ENCODE peak calls at places on chromosome 13, in nine cellular contexts. S is uterus, G is AG04450, F is ovary, O is WERI-Rb-1, Z is HepG2, I is neural progenitor cell, W is left lung, A is heart right ventricle. C is an unnamed sample.

GRCh38 chr13:28434934-28435333 is 60.0 kb downstream of the FLT1 start:
- DNase-seq in S (no peak), G (no peak), F (no peak), O (no peak), Z (no peak), I (no peak), W (no peak), A (no peak), C (no peak)

GRCh38 chr13:80173224-80173623 is 167.7 kb downstream of the SPRY2 start:
- DNase-seq in S (no peak), G (no peak), F (no peak), O (no peak), Z (no peak), I (no peak), W (no peak), A (peak; percentile 20), C (no peak)

GRCh38 chr13:21733475-21734311 is 62.8 kb downstream of the FGF9 start:
- DNase-seq in S (no peak), G (no peak), F (no peak), O (no peak), Z (no peak), I (peak; percentile 30), W (no peak), A (no peak), C (no peak)

GRCh38 chr13:46620029-46620428 is 67.1 kb downstream of the LRCH1 start:
- DNase-seq in S (no peak), G (no peak), F (no peak), O (no peak), Z (no peak), I (no peak), W (no peak), A (no peak), C (no peak)

GRCh38 chr13:96768524-96768923 is 225.8 kb downstream of the OXGR1 start:
- DNase-seq in S (no peak), G (no peak), F (no peak), O (no peak), Z (no peak), I (no peak), W (no peak), A (no peak), C (no peak)

GRCh38 chr13:49586717-49587116 is 1.4 kb upstream of the RCBTB1 start:
- DNase-seq in S (no peak), G (no peak), F (no peak), O (no peak), Z (peak; percentile 29), I (no peak), W (no peak), A (no peak), C (no peak)

GRCh38 chr13:105327727-105328126 is 1207.7 kb downstream of the EFNB2 start:
- DNase-seq in S (no peak), G (no peak), F (no peak), O (no peak), Z (no peak), I (no peak), W (no peak), A (no peak), C (no peak)

GRCh38 chr13:35470671-35471465 is 5.6 kb downstream of the MAB21L1 start:
- DNase-seq in S (peak; percentile 49), G (no peak), F (peak; percentile 71), O (peak; percentile 81), Z (no peak), I (peak; percentile 89), W (peak; percentile 79), A (peak; percentile 29), C (no peak)

GRCh38 chr13:24557121-24557520 is 44.5 kb upstream of the PARP4 start:
- DNase-seq in S (no peak), G (no peak), F (no peak), O (no peak), Z (no peak), I (no peak), W (no peak), A (no peak), C (no peak)

GRCh38 chr13:59318320-59318930 is 845.3 kb downstream of the DIAPH3 start:
- DNase-seq in S (no peak), G (peak; percentile 16), F (peak; percentile 36), O (peak; percentile 57), Z (peak; percentile 58), I (peak; percentile 91), W (no peak), A (peak; percentile 83), C (peak; percentile 9)

GRCh38 chr13:72535076-72535475 is 192.4 kb downstream of the MZT1 start:
- DNase-seq in S (no peak), G (no peak), F (no peak), O (no peak), Z (no peak), I (peak; percentile 63), W (no peak), A (no peak), C (no peak)

GRCh38 chr13:27131202-27131623 is 40.4 kb downstream of the USP12 start:
- DNase-seq in S (no peak), G (no peak), F (no peak), O (no peak), Z (no peak), I (no peak), W (no peak), A (no peak), C (no peak)

GRCh38 chr13:94701313-94702180 is 10.8 kb downstream of the SOX21 start:
- DNase-seq in S (no peak), G (no peak), F (no peak), O (no peak), Z (no peak), I (no peak), W (no peak), A (no peak), C (no peak)

GRCh38 chr13:90201676-90202425 is 1145.6 kb upstream of the MIR17HG start:
- DNase-seq in S (no peak), G (no peak), F (no peak), O (no peak), Z (no peak), I (no peak), W (no peak), A (peak; percentile 7), C (no peak)

GRCh38 chr13:110275931-110276552 is 30.9 kb downstream of the COL4A1 start:
- DNase-seq in S (peak; percentile 70), G (no peak), F (peak; percentile 71), O (no peak), Z (no peak), I (no peak), W (no peak), A (no peak), C (no peak)

GRCh38 chr13:32048816-32049215 is 17.2 kb downstream of the FRY start:
- DNase-seq in S (no peak), G (no peak), F (no peak), O (no peak), Z (peak; percentile 43), I (no peak), W (no peak), A (no peak), C (no peak)

DNA sequence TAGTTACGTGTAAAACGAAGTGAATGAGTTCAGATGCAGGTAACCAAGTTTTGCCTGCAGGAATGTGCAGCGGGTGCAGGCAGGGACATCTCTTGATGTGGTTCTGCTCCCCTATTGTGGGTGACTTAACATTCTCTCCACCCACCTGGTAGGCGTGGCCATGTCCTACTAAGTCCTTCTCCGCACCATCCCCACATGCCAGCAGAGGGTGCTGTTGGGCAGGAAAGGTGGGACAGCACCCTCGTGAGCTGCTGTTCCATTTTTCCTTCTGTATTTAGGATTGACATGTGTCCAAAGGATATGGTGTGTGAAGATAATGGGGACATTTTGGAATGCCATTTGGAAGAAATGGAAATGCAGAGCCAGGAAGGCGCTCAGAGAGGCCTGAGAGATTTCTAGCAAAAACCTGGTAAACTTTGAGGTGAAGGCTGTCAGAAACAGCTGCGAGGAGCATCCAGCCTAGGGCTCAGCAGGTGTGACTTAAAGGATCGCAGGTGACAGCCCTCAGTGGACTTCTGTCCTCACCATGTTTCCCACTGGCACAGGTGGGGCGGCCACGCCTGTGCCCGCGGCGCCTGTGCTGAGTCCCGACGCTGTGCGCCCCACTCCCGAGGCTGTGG is 26.2 kb upstream of the MCF2L start:
- DNase-seq in S (peak; percentile 90), G (peak; percentile 76), F (peak; percentile 97), O (peak; percentile 100), Z (peak; percentile 94), I (peak; percentile 99), W (peak; percentile 94), A (peak; percentile 97), C (peak; percentile 97)
- H3K27ac ChIP-seq in S (no peak overlapping the region), G (no peak overlapping the region), F (no peak overlapping the region), O (no peak overlapping the region), Z (no peak overlapping the region), I (no peak overlapping the region), W (peak overlapping the region; percentile 73), A (peak overlapping the region; percentile 79), C (peak overlapping the region; percentile 82)

DNA sequence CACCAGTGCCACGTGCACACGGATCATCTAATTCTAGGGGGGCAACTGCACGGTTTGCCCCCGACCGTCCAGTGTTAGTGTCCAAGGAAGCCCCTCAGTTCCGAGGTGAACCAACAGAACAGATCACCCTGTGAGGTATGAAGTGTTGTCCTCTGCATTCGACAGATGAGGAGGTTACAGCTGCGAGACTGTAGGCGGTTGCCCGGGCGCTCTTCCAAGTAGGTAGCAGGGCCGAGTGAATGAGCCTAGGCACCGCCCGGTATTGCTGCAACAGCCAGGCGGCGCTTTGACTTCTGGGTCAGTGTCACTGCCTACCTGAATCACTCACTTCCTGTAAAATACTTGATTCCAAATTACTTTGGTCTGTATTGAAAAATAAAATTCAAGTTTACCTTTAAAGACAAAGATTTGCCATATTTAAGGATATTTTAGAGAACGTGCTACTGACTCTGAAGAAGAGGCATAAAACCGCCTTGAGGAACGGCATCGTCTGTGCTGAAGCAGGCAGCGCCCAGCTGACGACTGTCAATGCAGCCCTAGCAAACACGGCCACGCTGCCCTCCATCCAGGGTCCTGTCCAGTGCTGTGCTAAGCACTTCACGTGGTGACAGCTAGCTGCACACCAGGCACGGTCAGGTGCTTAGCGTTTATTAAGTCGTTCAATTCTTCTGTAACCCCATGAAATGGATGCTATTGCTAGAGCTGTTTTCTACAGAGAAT is 19.3 kb upstream of the RASA3 start:
- DNase-seq in S (no peak), G (no peak), F (no peak), O (no peak), Z (no peak), I (no peak), W (peak; percentile 80), A (no peak), C (peak; percentile 33)
- TF ChIP-seq CTCF in S (no peak), G (no peak), F (no peak), O (no peak), Z (peak; percentile 25), I (no peak), W (no peak), A (no peak), C (peak; percentile 35)

GRCh38 chr13:88670509-88670908 is 999.3 kb downstream of the SLITRK5 start:
- DNase-seq in S (no peak), G (no peak), F (no peak), O (no peak), Z (no peak), I (no peak), W (no peak), A (no peak), C (no peak)
- H3K27ac ChIP-seq in S (no peak overlapping the region), G (no peak overlapping the region), F (no peak overlapping the region), O (no peak overlapping the region), Z (no peak overlapping the region), I (no peak overlapping the region), W (no peak overlapping the region), A (no peak overlapping the region), C (no peak overlapping the region)

DNA sequence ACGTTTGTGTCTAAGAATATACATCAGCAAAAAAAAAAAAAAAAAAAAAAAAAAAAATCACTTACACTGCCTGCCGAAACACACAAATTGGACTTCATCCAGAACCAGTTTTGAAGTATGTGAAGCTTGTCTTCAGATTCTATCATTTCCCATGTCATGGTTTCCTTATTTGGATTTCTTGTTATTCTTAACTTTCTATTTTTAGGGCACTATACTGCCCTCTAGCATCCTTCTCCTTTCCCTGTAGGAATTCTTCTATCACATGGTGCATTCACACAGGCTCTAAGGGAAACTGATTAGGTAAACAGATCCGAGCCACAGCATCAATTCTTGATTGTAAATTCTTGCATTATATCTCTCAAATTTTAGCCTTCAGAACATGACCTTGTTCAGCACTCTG is 1507.5 kb downstream of the OLFM4 start:
- DNase-seq in S (no peak), G (no peak), F (no peak), O (no peak), Z (no peak), I (peak; percentile 39), W (no peak), A (peak; percentile 2), C (no peak)
- TF ChIP-seq CTCF in S (no peak), G (no peak), F (no peak), O (no peak), Z (no peak), I (peak; percentile 60), W (no peak), A (peak; percentile 20), C (no peak)